ENCODE peak calls at places on chromosome 14, in seven cellular contexts. One of them, this sample, is unnamed.
A peak's percentile ranks its signal among the peaks of the same experiment; 100 is the strongest.

GRCh38 chr14:21405097-21405496 is 21.3 kb upstream of the SUPT16H start:
- DNase-seq in H9: no peak
- DNase-seq in GM04503: no peak
- DNase-seq in GM12865: no peak
- DNase-seq in astrocyte: no peak
- DNase-seq in endothelial cell: no peak
- DNase-seq in cortex of kidney: no peak
- DNase-seq in this sample: no peak

GRCh38 chr14:75609606-75610476 is 31.4 kb downstream of the FLVCR2 start:
- DNase-seq in H9: no peak
- DNase-seq in GM04503: no peak
- DNase-seq in GM12865: no peak
- DNase-seq in astrocyte: no peak
- DNase-seq in endothelial cell: no peak
- DNase-seq in cortex of kidney: no peak
- DNase-seq in this sample: no peak

GRCh38 chr14:100291305-100292075 is 14.8 kb downstream of the SLC25A29 start:
- DNase-seq in H9: no peak
- DNase-seq in GM04503: no peak
- DNase-seq in GM12865: no peak
- DNase-seq in astrocyte: no peak
- DNase-seq in endothelial cell: no peak
- DNase-seq in cortex of kidney: no peak
- DNase-seq in this sample: no peak

GRCh38 chr14:99191663-99192621 is 80.1 kb downstream of the BCL11B start:
- DNase-seq in H9: no peak
- DNase-seq in GM04503: peak; percentile 3
- DNase-seq in GM12865: no peak
- DNase-seq in astrocyte: peak; percentile 80
- DNase-seq in endothelial cell: no peak
- DNase-seq in cortex of kidney: no peak
- DNase-seq in this sample: peak; percentile 38

GRCh38 chr14:54929556-54929955 is 26.9 kb upstream of the GCH1 start:
- DNase-seq in H9: no peak
- DNase-seq in GM04503: no peak
- DNase-seq in GM12865: no peak
- DNase-seq in astrocyte: no peak
- DNase-seq in endothelial cell: no peak
- DNase-seq in cortex of kidney: no peak
- DNase-seq in this sample: no peak

GRCh38 chr14:101128478-101129450 is 225.2 kb upstream of the RTL1 start:
- DNase-seq in H9: peak; percentile 25
- DNase-seq in GM04503: no peak
- DNase-seq in GM12865: no peak
- DNase-seq in astrocyte: no peak
- DNase-seq in endothelial cell: no peak
- DNase-seq in cortex of kidney: no peak
- DNase-seq in this sample: no peak

GRCh38 chr14:95699397-95699796 is 13.2 kb downstream of the TCL1B start:
- DNase-seq in H9: no peak
- DNase-seq in GM04503: no peak
- DNase-seq in GM12865: peak; percentile 75
- DNase-seq in astrocyte: no peak
- DNase-seq in endothelial cell: no peak
- DNase-seq in cortex of kidney: no peak
- DNase-seq in this sample: no peak

GRCh38 chr14:101113835-101114725 is 210.6 kb upstream of the RTL1 start:
- DNase-seq in H9: no peak
- DNase-seq in GM04503: no peak
- DNase-seq in GM12865: no peak
- DNase-seq in astrocyte: no peak
- DNase-seq in endothelial cell: no peak
- DNase-seq in cortex of kidney: no peak
- DNase-seq in this sample: no peak

GRCh38 chr14:69429643-69430042 is 31.2 kb downstream of the SLC39A9 start:
- DNase-seq in H9: no peak
- DNase-seq in GM04503: no peak
- DNase-seq in GM12865: no peak
- DNase-seq in astrocyte: no peak
- DNase-seq in endothelial cell: no peak
- DNase-seq in cortex of kidney: no peak
- DNase-seq in this sample: no peak

GRCh38 chr14:96153003-96153402 is 51.6 kb upstream of the BDKRB2 start:
- DNase-seq in H9: no peak
- DNase-seq in GM04503: no peak
- DNase-seq in GM12865: no peak
- DNase-seq in astrocyte: no peak
- DNase-seq in endothelial cell: no peak
- DNase-seq in cortex of kidney: no peak
- DNase-seq in this sample: no peak

GRCh38 chr14:75981426-75981825 is 369 bp downstream of the TGFB3 start:
- DNase-seq in H9: peak; percentile 58
- DNase-seq in GM04503: no peak
- DNase-seq in GM12865: peak; percentile 86
- DNase-seq in astrocyte: no peak
- DNase-seq in endothelial cell: no peak
- DNase-seq in cortex of kidney: no peak
- DNase-seq in this sample: no peak

GRCh38 chr14:58941666-58942065 is 246.8 kb upstream of the DAAM1 start:
- DNase-seq in H9: no peak
- DNase-seq in GM04503: peak; percentile 28
- DNase-seq in GM12865: no peak
- DNase-seq in astrocyte: peak; percentile 83
- DNase-seq in endothelial cell: no peak
- DNase-seq in cortex of kidney: no peak
- DNase-seq in this sample: no peak

GRCh38 chr14:91889477-91890211 is 22.3 kb upstream of the TC2N start:
- DNase-seq in H9: no peak
- DNase-seq in GM04503: no peak
- DNase-seq in GM12865: no peak
- DNase-seq in astrocyte: no peak
- DNase-seq in endothelial cell: no peak
- DNase-seq in cortex of kidney: no peak
- DNase-seq in this sample: no peak

GRCh38 chr14:101199028-101199770 is 295.7 kb upstream of the RTL1 start:
- DNase-seq in H9: peak; percentile 12
- DNase-seq in GM04503: no peak
- DNase-seq in GM12865: no peak
- DNase-seq in astrocyte: no peak
- DNase-seq in endothelial cell: no peak
- DNase-seq in cortex of kidney: no peak
- DNase-seq in this sample: no peak

GRCh38 chr14:90871605-90872233 is 55.5 kb upstream of the TTC7B start:
- DNase-seq in H9: no peak
- DNase-seq in GM04503: no peak
- DNase-seq in GM12865: no peak
- DNase-seq in astrocyte: peak; percentile 79
- DNase-seq in endothelial cell: no peak
- DNase-seq in cortex of kidney: no peak
- DNase-seq in this sample: no peak

GRCh38 chr14:91929700-91930099 is 17.8 kb downstream of the FBLN5 start:
- DNase-seq in H9: no peak
- DNase-seq in GM04503: no peak
- DNase-seq in GM12865: no peak
- DNase-seq in astrocyte: peak; percentile 23
- DNase-seq in endothelial cell: no peak
- DNase-seq in cortex of kidney: no peak
- DNase-seq in this sample: no peak

GRCh38 chr14:100608064-100608463 is 20.8 kb upstream of the BEGAIN start:
- DNase-seq in H9: no peak
- DNase-seq in GM04503: no peak
- DNase-seq in GM12865: no peak
- DNase-seq in astrocyte: no peak
- DNase-seq in endothelial cell: no peak
- DNase-seq in cortex of kidney: no peak
- DNase-seq in this sample: no peak

GRCh38 chr14:92665699-92666110 is 82.7 kb downstream of the LGMN start:
- DNase-seq in H9: peak; percentile 60
- DNase-seq in GM04503: no peak
- DNase-seq in GM12865: no peak
- DNase-seq in astrocyte: no peak
- DNase-seq in endothelial cell: no peak
- DNase-seq in cortex of kidney: no peak
- DNase-seq in this sample: no peak

GRCh38 chr14:60867503-60868172 is 113.2 kb downstream of the TRMT5 start:
- DNase-seq in H9: no peak
- DNase-seq in GM04503: no peak
- DNase-seq in GM12865: no peak
- DNase-seq in astrocyte: no peak
- DNase-seq in endothelial cell: no peak
- DNase-seq in cortex of kidney: no peak
- DNase-seq in this sample: no peak

GRCh38 chr14:98931911-98932310 is 340.1 kb downstream of the BCL11B start:
- DNase-seq in H9: no peak
- DNase-seq in GM04503: no peak
- DNase-seq in GM12865: no peak
- DNase-seq in astrocyte: no peak
- DNase-seq in endothelial cell: no peak
- DNase-seq in cortex of kidney: no peak
- DNase-seq in this sample: no peak

GRCh38 chr14:82422186-82422585 is 888.5 kb upstream of the SEL1L start:
- DNase-seq in H9: no peak
- DNase-seq in GM04503: no peak
- DNase-seq in GM12865: no peak
- DNase-seq in astrocyte: no peak
- DNase-seq in endothelial cell: no peak
- DNase-seq in cortex of kidney: no peak
- DNase-seq in this sample: no peak

GRCh38 chr14:102819176-102819628 is 42.0 kb downstream of the TRAF3 start:
- DNase-seq in H9: no peak
- DNase-seq in GM04503: no peak
- DNase-seq in GM12865: peak; percentile 96
- DNase-seq in astrocyte: no peak
- DNase-seq in endothelial cell: no peak
- DNase-seq in cortex of kidney: no peak
- DNase-seq in this sample: peak; percentile 56

GRCh38 chr14:74169906-74170305 is 69.3 kb upstream of the VSX2 start:
- DNase-seq in H9: no peak
- DNase-seq in GM04503: no peak
- DNase-seq in GM12865: no peak
- DNase-seq in astrocyte: no peak
- DNase-seq in endothelial cell: no peak
- DNase-seq in cortex of kidney: no peak
- DNase-seq in this sample: no peak

GRCh38 chr14:94598816-94599655 is 13.2 kb upstream of the SERPINA3 start:
- DNase-seq in H9: peak; percentile 38
- DNase-seq in GM04503: peak; percentile 75
- DNase-seq in GM12865: no peak
- DNase-seq in astrocyte: peak; percentile 99
- DNase-seq in endothelial cell: no peak
- DNase-seq in cortex of kidney: no peak
- DNase-seq in this sample: no peak

GRCh38 chr14:36511981-36512584 is 7.9 kb downstream of the NKX2-1 start:
- DNase-seq in H9: no peak
- DNase-seq in GM04503: no peak
- DNase-seq in GM12865: no peak
- DNase-seq in astrocyte: no peak
- DNase-seq in endothelial cell: no peak
- DNase-seq in cortex of kidney: no peak
- DNase-seq in this sample: no peak

GRCh38 chr14:24351517-24351916 is 11.7 kb upstream of the RIPK3 start:
- DNase-seq in H9: no peak
- DNase-seq in GM04503: no peak
- DNase-seq in GM12865: no peak
- DNase-seq in astrocyte: no peak
- DNase-seq in endothelial cell: no peak
- DNase-seq in cortex of kidney: no peak
- DNase-seq in this sample: peak; percentile 65

GRCh38 chr14:61564623-61565091 is 130.7 kb upstream of the HIF1A start:
- DNase-seq in H9: no peak
- DNase-seq in GM04503: peak; percentile 95
- DNase-seq in GM12865: no peak
- DNase-seq in astrocyte: peak; percentile 99
- DNase-seq in endothelial cell: no peak
- DNase-seq in cortex of kidney: no peak
- DNase-seq in this sample: no peak

GRCh38 chr14:103281496-103282231 is 52.4 kb upstream of the EIF5 start:
- DNase-seq in H9: peak; percentile 81
- DNase-seq in GM04503: no peak
- DNase-seq in GM12865: no peak
- DNase-seq in astrocyte: peak; percentile 20
- DNase-seq in endothelial cell: peak; percentile 56
- DNase-seq in cortex of kidney: no peak
- DNase-seq in this sample: no peak

GRCh38 chr14:104676130-104676693 is 13.2 kb upstream of the INF2 start:
- DNase-seq in H9: no peak
- DNase-seq in GM04503: no peak
- DNase-seq in GM12865: no peak
- DNase-seq in astrocyte: no peak
- DNase-seq in endothelial cell: no peak
- DNase-seq in cortex of kidney: no peak
- DNase-seq in this sample: no peak

GRCh38 chr14:99288948-99289347 is 17.0 kb upstream of the BCL11B start:
- DNase-seq in H9: no peak
- DNase-seq in GM04503: no peak
- DNase-seq in GM12865: no peak
- DNase-seq in astrocyte: no peak
- DNase-seq in endothelial cell: no peak
- DNase-seq in cortex of kidney: no peak
- DNase-seq in this sample: no peak

GRCh38 chr14:105500726-105501101 is 9.7 kb downstream of the TEDC1 start:
- DNase-seq in H9: no peak
- DNase-seq in GM04503: no peak
- DNase-seq in GM12865: no peak
- DNase-seq in astrocyte: no peak
- DNase-seq in endothelial cell: no peak
- DNase-seq in cortex of kidney: no peak
- DNase-seq in this sample: no peak

GRCh38 chr14:31950760-31951637 is 126.1 kb upstream of the ARHGAP5 start:
- DNase-seq in H9: peak; percentile 69
- DNase-seq in GM04503: no peak
- DNase-seq in GM12865: no peak
- DNase-seq in astrocyte: peak; percentile 73
- DNase-seq in endothelial cell: no peak
- DNase-seq in cortex of kidney: no peak
- DNase-seq in this sample: no peak

GRCh38 chr14:51807355-51807754 is 53.1 kb upstream of the GNG2 start:
- DNase-seq in H9: no peak
- DNase-seq in GM04503: peak; percentile 28
- DNase-seq in GM12865: no peak
- DNase-seq in astrocyte: peak; percentile 43
- DNase-seq in endothelial cell: no peak
- DNase-seq in cortex of kidney: no peak
- DNase-seq in this sample: no peak

GRCh38 chr14:65255583-65256443 is 153.5 kb upstream of the MAX start:
- DNase-seq in H9: peak; percentile 96
- DNase-seq in GM04503: no peak
- DNase-seq in GM12865: peak; percentile 14
- DNase-seq in astrocyte: no peak
- DNase-seq in endothelial cell: peak; percentile 8
- DNase-seq in cortex of kidney: no peak
- DNase-seq in this sample: no peak

GRCh38 chr14:61700104-61700886 is 5.0 kb downstream of the HIF1A start:
- DNase-seq in H9: no peak
- DNase-seq in GM04503: no peak
- DNase-seq in GM12865: no peak
- DNase-seq in astrocyte: no peak
- DNase-seq in endothelial cell: no peak
- DNase-seq in cortex of kidney: no peak
- DNase-seq in this sample: no peak